ENCODE peak calls at places on chromosomes 7 and 10, in nine cellular contexts. One of them, this sample, is unnamed.

GRCh38 chr7:151863386-151864079 is 13.4 kb downstream of the PRKAG2 start:
- DNase-seq in neural progenitor cell: peak; percentile 45
- DNase-seq in HCT116: no peak
- DNase-seq in mucosa of descending colon: no peak
- DNase-seq in testis: no peak
- DNase-seq in colonic mucosa: no peak
- DNase-seq in transverse colon: no peak
- DNase-seq in heart right ventricle: no peak
- DNase-seq in endodermal cell: peak; percentile 84
- DNase-seq in this sample: peak; percentile 65

GRCh38 chr10:76583711-76584161 is 1053.9 kb downstream of the KCNMA1 start:
- DNase-seq in mucosa of descending colon: no peak
- DNase-seq in colonic mucosa: no peak
- DNase-seq in endodermal cell: no peak
- DNase-seq in neural progenitor cell: peak; percentile 3
- DNase-seq in heart right ventricle: no peak
- DNase-seq in testis: no peak
- DNase-seq in HCT116: no peak
- DNase-seq in transverse colon: no peak
- DNase-seq in this sample: peak; percentile 45

GRCh38 chr10:114259825-114260224 is 20.8 kb downstream of the VWA2 start:
- DNase-seq in neural progenitor cell: no peak
- DNase-seq in mucosa of descending colon: no peak
- DNase-seq in colonic mucosa: no peak
- DNase-seq in transverse colon: no peak
- DNase-seq in endodermal cell: no peak
- DNase-seq in testis: no peak
- DNase-seq in heart right ventricle: peak; percentile 52
- DNase-seq in HCT116: no peak
- DNase-seq in this sample: no peak

GRCh38 chr10:43816351-43817321 is 168.0 kb upstream of the ZNF32 start:
- DNase-seq in neural progenitor cell: no peak
- DNase-seq in endodermal cell: peak; percentile 35
- DNase-seq in mucosa of descending colon: no peak
- DNase-seq in heart right ventricle: no peak
- DNase-seq in colonic mucosa: peak; percentile 44
- DNase-seq in HCT116: no peak
- DNase-seq in transverse colon: peak; percentile 61
- DNase-seq in testis: no peak
- DNase-seq in this sample: no peak

GRCh38 chr10:4316166-4316810 is 509.7 kb upstream of the AKR1E2 start:
- DNase-seq in HCT116: no peak
- DNase-seq in mucosa of descending colon: no peak
- DNase-seq in heart right ventricle: peak; percentile 22
- DNase-seq in colonic mucosa: no peak
- DNase-seq in neural progenitor cell: no peak
- DNase-seq in testis: peak; percentile 37
- DNase-seq in transverse colon: no peak
- DNase-seq in endodermal cell: no peak
- DNase-seq in this sample: no peak

GRCh38 chr10:22436526-22436892 is 91.2 kb downstream of the SPAG6 start:
- DNase-seq in transverse colon: peak; percentile 51
- DNase-seq in endodermal cell: no peak
- DNase-seq in colonic mucosa: no peak
- DNase-seq in mucosa of descending colon: peak; percentile 81
- DNase-seq in neural progenitor cell: no peak
- DNase-seq in heart right ventricle: no peak
- DNase-seq in testis: no peak
- DNase-seq in HCT116: no peak
- DNase-seq in this sample: no peak

GRCh38 chr10:95214369-95214768 is 20.3 kb downstream of the ACSM6 start:
- DNase-seq in mucosa of descending colon: no peak
- DNase-seq in testis: no peak
- DNase-seq in neural progenitor cell: no peak
- DNase-seq in colonic mucosa: no peak
- DNase-seq in transverse colon: no peak
- DNase-seq in endodermal cell: no peak
- DNase-seq in heart right ventricle: no peak
- DNase-seq in HCT116: no peak
- DNase-seq in this sample: no peak

GRCh38 chr10:132248455-132249231 is 59.1 kb downstream of the STK32C start:
- DNase-seq in heart right ventricle: peak; percentile 73
- DNase-seq in testis: peak; percentile 75
- DNase-seq in mucosa of descending colon: peak; percentile 76
- DNase-seq in HCT116: peak; percentile 4
- DNase-seq in neural progenitor cell: peak; percentile 80
- DNase-seq in transverse colon: peak; percentile 53
- DNase-seq in colonic mucosa: peak; percentile 66
- DNase-seq in endodermal cell: peak; percentile 90
- DNase-seq in this sample: no peak

GRCh38 chr7:150379590-150380379 is 655 bp downstream of the ZNF775 start:
- DNase-seq in heart right ventricle: no peak
- DNase-seq in testis: no peak
- DNase-seq in HCT116: no peak
- DNase-seq in transverse colon: no peak
- DNase-seq in colonic mucosa: peak; percentile 66
- DNase-seq in neural progenitor cell: peak; percentile 32
- DNase-seq in mucosa of descending colon: peak; percentile 79
- DNase-seq in endodermal cell: peak; percentile 81
- DNase-seq in this sample: peak; percentile 38

GRCh38 chr10:83603708-83604107 is 535.6 kb upstream of the GHITM start:
- DNase-seq in colonic mucosa: no peak
- DNase-seq in mucosa of descending colon: no peak
- DNase-seq in endodermal cell: no peak
- DNase-seq in neural progenitor cell: no peak
- DNase-seq in testis: no peak
- DNase-seq in heart right ventricle: no peak
- DNase-seq in transverse colon: no peak
- DNase-seq in HCT116: no peak
- DNase-seq in this sample: no peak

GRCh38 chr10:3720228-3721019 is 64.6 kb downstream of the KLF6 start:
- DNase-seq in testis: peak; percentile 48
- DNase-seq in colonic mucosa: no peak
- DNase-seq in neural progenitor cell: no peak
- DNase-seq in transverse colon: peak; percentile 23
- DNase-seq in HCT116: no peak
- DNase-seq in heart right ventricle: no peak
- DNase-seq in mucosa of descending colon: no peak
- DNase-seq in endodermal cell: no peak
- DNase-seq in this sample: peak; percentile 15

GRCh38 chr10:4498763-4499251 is 327.2 kb upstream of the AKR1E2 start:
- DNase-seq in colonic mucosa: no peak
- DNase-seq in heart right ventricle: no peak
- DNase-seq in HCT116: no peak
- DNase-seq in endodermal cell: no peak
- DNase-seq in transverse colon: no peak
- DNase-seq in mucosa of descending colon: no peak
- DNase-seq in neural progenitor cell: no peak
- DNase-seq in testis: no peak
- DNase-seq in this sample: no peak

GRCh38 chr7:146864644-146865043 is 748.0 kb downstream of the CNTNAP2 start:
- DNase-seq in neural progenitor cell: peak; percentile 2
- DNase-seq in transverse colon: no peak
- DNase-seq in HCT116: no peak
- DNase-seq in testis: no peak
- DNase-seq in colonic mucosa: no peak
- DNase-seq in endodermal cell: peak; percentile 77
- DNase-seq in mucosa of descending colon: no peak
- DNase-seq in heart right ventricle: no peak
- DNase-seq in this sample: no peak

GRCh38 chr10:97361050-97361901 is 26.7 kb upstream of the FRAT2 start:
- DNase-seq in HCT116: no peak
- DNase-seq in endodermal cell: no peak
- DNase-seq in mucosa of descending colon: no peak
- DNase-seq in testis: no peak
- DNase-seq in colonic mucosa: no peak
- DNase-seq in neural progenitor cell: no peak
- DNase-seq in transverse colon: no peak
- DNase-seq in heart right ventricle: no peak
- DNase-seq in this sample: no peak

GRCh38 chr10:62373995-62374861 is at the start of gene ZNF365:
- DNase-seq in neural progenitor cell: peak; percentile 84
- DNase-seq in heart right ventricle: peak; percentile 16
- DNase-seq in colonic mucosa: no peak
- DNase-seq in endodermal cell: peak; percentile 81
- DNase-seq in mucosa of descending colon: no peak
- DNase-seq in HCT116: peak; percentile 8
- DNase-seq in transverse colon: no peak
- DNase-seq in testis: no peak
- DNase-seq in this sample: no peak

DNA sequence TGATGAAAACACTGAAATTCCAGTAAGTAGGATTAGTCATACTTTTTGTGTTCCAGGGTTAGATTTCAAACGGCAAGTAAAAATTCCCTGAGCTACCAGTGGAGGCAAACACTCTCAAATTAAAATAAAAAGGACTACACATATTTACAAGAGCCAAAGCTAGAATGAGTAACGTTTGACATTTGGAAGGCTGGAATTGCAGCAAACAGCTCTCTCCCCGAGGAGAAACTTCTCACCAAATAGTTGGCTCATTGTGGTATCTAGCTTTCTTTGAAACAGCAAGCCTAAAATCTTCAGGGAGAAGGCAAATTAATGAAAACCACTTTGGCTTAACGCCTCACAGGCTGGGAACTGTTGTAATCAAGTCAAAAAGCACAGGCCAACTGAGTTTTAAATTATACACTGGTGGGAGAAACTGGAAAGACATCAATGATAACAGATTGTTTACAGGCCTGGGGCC is 288.3 kb downstream of the SNX13 start:
- DNase-seq in transverse colon: no peak
- DNase-seq in colonic mucosa: no peak
- DNase-seq in mucosa of descending colon: no peak
- DNase-seq in HCT116: no peak
- DNase-seq in endodermal cell: no peak
- DNase-seq in heart right ventricle: no peak
- DNase-seq in testis: peak; percentile 49
- DNase-seq in neural progenitor cell: no peak
- DNase-seq in this sample: no peak
- TF ChIP-seq CTCF in transverse colon: peak; percentile 16
- TF ChIP-seq CTCF in colonic mucosa: no peak
- TF ChIP-seq CTCF in mucosa of descending colon: no peak
- TF ChIP-seq CTCF in HCT116: no peak
- TF ChIP-seq CTCF in endodermal cell: no peak
- TF ChIP-seq CTCF in heart right ventricle: no peak
- TF ChIP-seq CTCF in testis: peak; percentile 25
- TF ChIP-seq CTCF in neural progenitor cell: no peak
- TF ChIP-seq CTCF in this sample: no peak

GRCh38 chr7:76368190-76368589 is 9.4 kb upstream of the YWHAG start:
- DNase-seq in transverse colon: no peak
- DNase-seq in mucosa of descending colon: no peak
- DNase-seq in neural progenitor cell: no peak
- DNase-seq in HCT116: no peak
- DNase-seq in colonic mucosa: no peak
- DNase-seq in heart right ventricle: no peak
- DNase-seq in testis: no peak
- DNase-seq in endodermal cell: no peak
- DNase-seq in this sample: no peak

GRCh38 chr7:76358478-76359110 is at the start of gene YWHAG:
- DNase-seq in neural progenitor cell: peak; percentile 95
- DNase-seq in colonic mucosa: peak; percentile 90
- DNase-seq in endodermal cell: peak; percentile 96
- DNase-seq in mucosa of descending colon: peak; percentile 93
- DNase-seq in heart right ventricle: peak; percentile 93
- DNase-seq in HCT116: peak; percentile 59
- DNase-seq in testis: peak; percentile 94
- DNase-seq in transverse colon: peak; percentile 92
- DNase-seq in this sample: peak; percentile 87

GRCh38 chr7:76359111-76359986 is 558 bp upstream of the YWHAG start:
- DNase-seq in neural progenitor cell: peak; percentile 99
- DNase-seq in heart right ventricle: peak; percentile 97
- DNase-seq in testis: peak; percentile 99
- DNase-seq in HCT116: peak; percentile 98
- DNase-seq in transverse colon: peak; percentile 96
- DNase-seq in colonic mucosa: peak; percentile 98
- DNase-seq in endodermal cell: peak; percentile 100
- DNase-seq in mucosa of descending colon: peak; percentile 99
- DNase-seq in this sample: peak; percentile 99

GRCh38 chr7:76369011-76369410 is 10.2 kb upstream of the YWHAG start:
- DNase-seq in endodermal cell: no peak
- DNase-seq in testis: no peak
- DNase-seq in neural progenitor cell: no peak
- DNase-seq in HCT116: no peak
- DNase-seq in colonic mucosa: no peak
- DNase-seq in heart right ventricle: no peak
- DNase-seq in mucosa of descending colon: no peak
- DNase-seq in transverse colon: no peak
- DNase-seq in this sample: no peak

DNA sequence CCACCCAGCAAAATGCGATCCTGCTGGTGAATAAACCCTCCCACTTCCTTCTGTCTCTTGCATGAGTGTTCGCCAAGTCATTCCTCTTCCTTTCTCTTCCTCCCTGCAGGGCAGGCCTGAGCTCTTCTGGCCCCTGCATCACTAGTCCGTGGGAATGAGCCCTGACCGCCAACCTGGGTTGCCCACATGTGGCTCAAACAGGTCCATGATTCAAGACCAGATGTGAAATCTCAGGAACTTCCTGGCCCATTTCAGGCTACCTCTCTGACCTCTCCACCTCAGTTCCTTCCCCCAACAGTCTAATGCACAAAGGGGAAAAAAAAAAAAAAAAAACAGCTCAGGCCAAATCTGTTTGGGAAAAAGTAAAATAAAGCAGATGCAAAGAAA is 5.4 kb upstream of the YWHAG start:
- DNase-seq in testis: no peak
- DNase-seq in mucosa of descending colon: no peak
- DNase-seq in transverse colon: no peak
- DNase-seq in endodermal cell: peak; percentile 71
- DNase-seq in colonic mucosa: peak; percentile 34
- DNase-seq in neural progenitor cell: no peak
- DNase-seq in HCT116: no peak
- DNase-seq in heart right ventricle: peak; percentile 29
- DNase-seq in this sample: no peak
- H3K4me1 ChIP-seq in testis: peaks cover 16% of the 10 kb centered on the region
- H3K4me1 ChIP-seq in mucosa of descending colon: peaks cover 6% of the 10 kb centered on the region
- H3K4me1 ChIP-seq in transverse colon: peaks cover 2% of the 10 kb centered on the region
- H3K4me1 ChIP-seq in endodermal cell: no peaks in the 10 kb centered on the region
- H3K4me1 ChIP-seq in colonic mucosa: peaks cover 8% of the 10 kb centered on the region
- H3K4me1 ChIP-seq in neural progenitor cell: peaks cover 17% of the 10 kb centered on the region
- H3K4me1 ChIP-seq in HCT116: peaks cover 40% of the 10 kb centered on the region
- H3K4me1 ChIP-seq in heart right ventricle: peaks cover 27% of the 10 kb centered on the region
- H3K4me1 ChIP-seq in this sample: peaks cover 15% of the 10 kb centered on the region

DNA sequence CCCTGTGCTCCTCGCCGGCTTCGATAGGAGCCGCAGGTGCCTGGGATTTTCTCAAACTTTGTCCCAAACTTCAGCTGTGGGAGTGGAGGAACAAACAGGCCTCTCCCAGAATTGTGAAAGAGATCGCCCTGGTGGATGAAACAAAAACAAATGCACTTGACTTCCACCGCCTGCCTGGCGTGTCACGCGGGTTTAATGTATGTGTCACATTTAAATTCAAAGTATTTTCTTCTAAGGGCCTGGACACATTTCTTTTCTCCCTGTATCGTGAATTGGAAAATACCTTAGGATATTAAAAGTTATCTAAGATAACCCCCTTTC is 694 bp upstream of the WASL start:
- DNase-seq in testis: no peak
- DNase-seq in colonic mucosa: peak; percentile 68
- DNase-seq in mucosa of descending colon: no peak
- DNase-seq in neural progenitor cell: no peak
- DNase-seq in HCT116: peak; percentile 55
- DNase-seq in heart right ventricle: peak; percentile 15
- DNase-seq in endodermal cell: no peak
- DNase-seq in transverse colon: no peak
- DNase-seq in this sample: no peak
- TF ChIP-seq CTCF in testis: no peak
- TF ChIP-seq CTCF in colonic mucosa: no peak
- TF ChIP-seq CTCF in mucosa of descending colon: peak; percentile 5
- TF ChIP-seq CTCF in neural progenitor cell: no peak
- TF ChIP-seq CTCF in HCT116: peak; percentile 16
- TF ChIP-seq CTCF in heart right ventricle: no peak
- TF ChIP-seq CTCF in endodermal cell: peak; percentile 44
- TF ChIP-seq CTCF in transverse colon: no peak
- TF ChIP-seq CTCF in this sample: no peak

GRCh38 chr10:33298110-33298509 is 36.4 kb downstream of the NRP1 start:
- DNase-seq in transverse colon: no peak
- DNase-seq in colonic mucosa: no peak
- DNase-seq in endodermal cell: no peak
- DNase-seq in HCT116: no peak
- DNase-seq in neural progenitor cell: no peak
- DNase-seq in heart right ventricle: no peak
- DNase-seq in testis: no peak
- DNase-seq in mucosa of descending colon: no peak
- DNase-seq in this sample: no peak
- H3K4me1 ChIP-seq in transverse colon: no peaks in the 10 kb centered on the region
- H3K4me1 ChIP-seq in colonic mucosa: no peaks in the 10 kb centered on the region
- H3K4me1 ChIP-seq in endodermal cell: peaks cover 34% of the 10 kb centered on the region
- H3K4me1 ChIP-seq in HCT116: no peaks in the 10 kb centered on the region
- H3K4me1 ChIP-seq in neural progenitor cell: peaks cover 9% of the 10 kb centered on the region
- H3K4me1 ChIP-seq in heart right ventricle: peaks cover 92% of the 10 kb centered on the region
- H3K4me1 ChIP-seq in testis: peaks cover 25% of the 10 kb centered on the region
- H3K4me1 ChIP-seq in mucosa of descending colon: no peaks in the 10 kb centered on the region
- H3K4me1 ChIP-seq in this sample: peaks cover 16% of the 10 kb centered on the region